ENCODE peak calls at places on chromosomes 11 and 22, in nine cellular contexts. I is uterus, R is heart left ventricle, M is left ventricle myocardium inferior, J is NB4, O is cardiac muscle cell, V is fibroblast of the aortic adventitia, A is A549, X is prostate gland. K is an unnamed sample.

GRCh38 chr11:38824573-38824972 is 2226.5 kb upstream of the RAG2 start:
- DNase-seq in I (no peak), R (no peak), M (no peak), J (peak; percentile 43), O (peak; percentile 25), V (no peak), A (peak; percentile 16), X (no peak), K (peak; percentile 39)

GRCh38 chr11:6670202-6670830 is 12.8 kb downstream of the MRPL17 start:
- DNase-seq in I (no peak), R (no peak), M (no peak), J (no peak), O (no peak), V (no peak), A (no peak), X (no peak), K (no peak)

GRCh38 chr11:115316682-115317081 is 187.5 kb downstream of the CADM1 start:
- DNase-seq in I (no peak), R (no peak), M (no peak), J (no peak), O (no peak), V (no peak), A (no peak), X (no peak), K (no peak)

GRCh38 chr11:112797072-112797471 is 164.1 kb upstream of the NCAM1 start:
- DNase-seq in I (no peak), R (no peak), M (no peak), J (no peak), O (no peak), V (no peak), A (no peak), X (no peak), K (no peak)

GRCh38 chr22:20741634-20742581 is 32.0 kb upstream of the SERPIND1 start:
- DNase-seq in I (no peak), R (no peak), M (no peak), J (peak; percentile 23), O (peak; percentile 31), V (peak; percentile 22), A (peak; percentile 18), X (no peak), K (peak; percentile 56)

GRCh38 chr11:20931029-20931428 is 261.6 kb downstream of the NELL1 start:
- DNase-seq in I (no peak), R (no peak), M (no peak), J (no peak), O (no peak), V (no peak), A (no peak), X (no peak), K (no peak)

GRCh38 chr22:35783943-35784614 is 66.4 kb downstream of the APOL5 start:
- DNase-seq in I (no peak), R (no peak), M (no peak), J (no peak), O (no peak), V (no peak), A (peak; percentile 73), X (no peak), K (peak; percentile 89)

GRCh38 chr22:40426671-40427070 is 56.3 kb downstream of the SGSM3 start:
- DNase-seq in I (no peak), R (no peak), M (no peak), J (no peak), O (no peak), V (peak; percentile 41), A (no peak), X (no peak), K (no peak)

GRCh38 chr11:75478690-75479597 is 45.9 kb upstream of the KLHL35 start:
- DNase-seq in I (no peak), R (no peak), M (no peak), J (no peak), O (no peak), V (no peak), A (no peak), X (no peak), K (no peak)

GRCh38 chr11:68127791-68128681 is 6.8 kb upstream of the CHKA start:
- DNase-seq in I (peak; percentile 67), R (peak; percentile 52), M (peak; percentile 46), J (no peak), O (peak; percentile 91), V (peak; percentile 33), A (no peak), X (peak; percentile 89), K (no peak)

GRCh38 chr11:93209476-93209875 is 11.7 kb upstream of the SLC36A4 start:
- DNase-seq in I (no peak), R (no peak), M (no peak), J (no peak), O (peak; percentile 51), V (no peak), A (no peak), X (no peak), K (no peak)

GRCh38 chr22:46586531-46587011 is 33.6 kb upstream of the GRAMD4 start:
- DNase-seq in I (no peak), R (peak; percentile 18), M (no peak), J (no peak), O (no peak), V (no peak), A (no peak), X (no peak), K (no peak)

GRCh38 chr22:44600386-44600785 is 101.6 kb upstream of the PRR5 start:
- DNase-seq in I (no peak), R (no peak), M (no peak), J (peak; percentile 82), O (no peak), V (no peak), A (no peak), X (no peak), K (no peak)
- TF ChIP-seq CTCF in I (no peak), R (no peak), M (no peak), J (no peak), O (no peak), V (no peak), A (no peak), X (no peak), K (no peak)

GRCh38 chr11:122179966-122180365 is 64.0 kb upstream of the BLID start:
- DNase-seq in I (no peak), R (no peak), M (no peak), J (no peak), O (no peak), V (no peak), A (no peak), X (no peak), K (no peak)

GRCh38 chr11:122178795-122179194 is 62.8 kb upstream of the BLID start:
- DNase-seq in I (no peak), R (no peak), M (no peak), J (no peak), O (peak; percentile 36), V (peak; percentile 44), A (no peak), X (no peak), K (no peak)

GRCh38 chr11:122181372-122181771 is 65.4 kb upstream of the BLID start:
- DNase-seq in I (no peak), R (no peak), M (no peak), J (no peak), O (no peak), V (peak; percentile 48), A (no peak), X (no peak), K (no peak)

GRCh38 chr11:122181893-122182292 is 65.9 kb upstream of the BLID start:
- DNase-seq in I (no peak), R (no peak), M (no peak), J (no peak), O (no peak), V (no peak), A (no peak), X (no peak), K (peak; percentile 45)

DNA sequence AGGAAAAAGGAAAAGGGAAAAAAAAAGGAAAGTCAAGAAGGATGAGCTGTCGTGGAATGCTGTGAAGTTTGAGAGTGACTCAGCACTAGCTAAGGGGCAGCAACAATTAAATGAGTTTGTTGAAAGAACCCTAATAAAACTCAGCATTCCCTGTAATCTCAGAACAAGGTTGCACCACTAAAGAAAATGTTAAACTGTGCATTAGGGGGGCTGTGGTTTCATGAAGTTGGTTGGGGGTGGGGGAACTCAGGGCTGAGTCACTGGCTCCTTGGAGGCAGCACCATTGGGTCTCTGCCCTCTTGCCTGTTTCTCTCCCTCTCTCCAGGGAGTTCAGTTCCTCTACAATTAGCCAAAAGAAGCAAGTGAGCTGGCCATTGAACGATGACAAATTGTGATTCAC is 64.4 kb upstream of the BLID start:
- DNase-seq in I (peak; percentile 61), R (no peak), M (no peak), J (peak; percentile 50), O (peak; percentile 89), V (peak; percentile 97), A (peak; percentile 69), X (no peak), K (peak; percentile 78)
- H3K4me3 ChIP-seq in I (no peak overlapping the region), R (no peak overlapping the region), M (no peak overlapping the region), J (no peak overlapping the region), O (no peak overlapping the region), V (peak overlapping the region; percentile 75), A (peak overlapping the region; percentile 43), X (no peak overlapping the region), K (no peak overlapping the region)

DNA sequence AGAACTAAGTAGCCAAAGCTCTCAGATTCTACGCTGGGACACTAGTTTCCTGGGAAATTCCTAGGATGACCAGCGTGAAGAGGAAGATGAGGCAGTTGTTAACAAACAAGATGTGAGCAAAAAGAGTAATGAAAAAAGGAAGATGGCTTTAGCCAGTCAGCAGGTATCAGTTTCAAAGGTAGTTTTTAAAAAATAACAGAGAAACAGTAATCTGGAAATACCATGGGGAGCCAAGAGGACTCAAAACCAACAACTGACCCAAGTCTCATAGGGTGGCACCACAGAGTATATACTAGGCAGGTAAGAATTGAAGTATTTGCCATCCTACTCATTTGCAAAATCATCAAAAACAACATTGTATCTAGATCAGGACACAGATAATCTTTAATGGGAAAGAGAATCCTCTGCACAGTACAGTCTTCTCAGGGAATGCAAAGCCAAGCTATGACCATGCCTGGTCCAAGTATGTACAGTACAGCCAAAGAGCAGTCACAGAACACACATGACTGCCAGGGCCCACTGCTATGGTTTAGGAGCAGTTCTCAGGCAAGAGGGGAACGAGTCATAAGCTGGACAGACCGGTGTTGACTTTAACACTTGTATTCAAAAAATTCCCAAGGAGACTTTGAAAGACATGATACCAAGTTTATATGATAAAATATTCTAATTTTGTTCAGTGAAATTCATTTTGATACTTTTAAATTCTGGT is 20.6 kb downstream of the MSANTD4 start:
- DNase-seq in I (no peak), R (no peak), M (no peak), J (no peak), O (no peak), V (no peak), A (no peak), X (no peak), K (peak; percentile 50)
- TF ChIP-seq CTCF in I (no peak), R (no peak), M (no peak), J (no peak), O (no peak), V (no peak), A (no peak), X (no peak), K (no peak)

DNA sequence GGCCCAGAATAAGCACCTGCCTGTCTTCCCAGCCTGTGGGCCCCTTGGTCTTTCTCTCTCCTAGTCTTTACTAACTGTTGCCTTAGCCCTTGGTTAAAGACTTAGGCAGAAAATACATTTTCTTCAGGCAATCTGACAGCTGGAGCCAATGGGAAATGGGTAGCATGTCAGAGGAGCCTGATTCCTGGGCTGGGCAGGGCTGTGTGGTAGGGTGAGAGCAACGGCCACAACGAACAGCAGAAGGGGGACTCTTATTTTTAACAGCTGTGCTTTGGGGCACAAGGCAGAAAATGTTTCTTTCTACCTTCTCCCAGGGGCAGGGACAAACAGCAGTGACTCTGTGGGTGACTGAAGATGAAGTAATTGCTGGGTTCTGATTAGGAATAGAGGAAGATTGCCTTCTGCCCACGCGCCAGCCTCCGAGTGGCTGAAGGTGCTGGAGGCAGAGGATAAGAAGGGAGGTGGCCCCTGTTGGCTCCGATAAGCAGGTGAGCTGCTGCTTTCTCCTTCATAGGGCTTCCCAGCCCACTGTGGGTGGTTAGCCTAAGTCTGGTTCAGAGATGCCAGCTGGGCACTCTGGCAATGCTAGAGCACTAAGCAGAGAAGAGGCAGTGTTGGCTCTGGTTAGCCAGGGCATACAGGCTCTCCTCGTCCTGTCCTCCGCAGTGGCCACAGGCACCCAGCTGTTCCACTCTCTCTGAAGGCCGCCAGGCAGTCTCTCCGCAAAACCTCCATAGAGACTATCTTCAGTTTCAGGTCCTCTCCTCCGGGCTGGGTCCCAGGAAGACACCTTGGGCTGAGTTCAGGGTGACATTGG is 1.5 kb downstream of the YPEL4 start:
- DNase-seq in I (no peak), R (no peak), M (no peak), J (peak; percentile 26), O (peak; percentile 31), V (no peak), A (no peak), X (no peak), K (no peak)
- H3K4me3 ChIP-seq in I (peak overlapping the region; percentile 53), R (peak overlapping the region; percentile 52), M (peak overlapping the region; percentile 62), J (no peak overlapping the region), O (peak overlapping the region; percentile 3), V (peak overlapping the region; percentile 74), A (no peak overlapping the region), X (no peak overlapping the region), K (peak overlapping the region; percentile 49)

K was measured in epithelial cell of esophagus.